ENCODE peak calls at places on chromosomes 1 and 21, in eight cellular contexts. C is HCT116, Z is neural progenitor cell, V is GM23338, B is hepatocyte, X is MM.1S, A is PC-3, Y is SK-N-SH. G is an unnamed sample.

GRCh38 chr1:12697406-12697805 is 18.5 kb upstream of the AADACL3 start:
- DNase-seq in C (no peak), Z (no peak), V (no peak), B (no peak), X (no peak), A (peak; percentile 27), Y (no peak), G (no peak)

GRCh38 chr1:182601416-182601786 is 2.8 kb downstream of the RGS16 start:
- DNase-seq in C (peak; percentile 69), Z (peak; percentile 94), V (peak; percentile 96), B (peak; percentile 91), X (peak; percentile 91), A (peak; percentile 68), Y (peak; percentile 81), G (peak; percentile 92)

GRCh38 chr1:174799136-174799479 is 200.6 kb upstream of the CACYBP start:
- DNase-seq in C (no peak), Z (no peak), V (no peak), B (no peak), X (no peak), A (no peak), Y (no peak), G (no peak)

GRCh38 chr1:6960291-6960758 is 175.1 kb downstream of the CAMTA1 start:
- DNase-seq in C (no peak), Z (no peak), V (no peak), B (peak; percentile 38), X (no peak), A (peak; percentile 96), Y (peak; percentile 58), G (no peak)

GRCh38 chr1:89295187-89295586 is 22.5 kb upstream of the GBP5 start:
- DNase-seq in C (no peak), Z (no peak), V (no peak), B (no peak), X (no peak), A (no peak), Y (no peak), G (no peak)

GRCh38 chr1:231138221-231138620 is 23.6 kb upstream of the TRIM67 start:
- DNase-seq in C (no peak), Z (no peak), V (no peak), B (no peak), X (no peak), A (no peak), Y (no peak), G (no peak)

GRCh38 chr1:233114860-233115259 is 164.4 kb downstream of the NTPCR start:
- DNase-seq in C (no peak), Z (no peak), V (no peak), B (no peak), X (no peak), A (no peak), Y (no peak), G (no peak)

GRCh38 chr1:54284781-54285563 is 85.0 kb downstream of the MRPL37 start:
- DNase-seq in C (no peak), Z (no peak), V (no peak), B (no peak), X (no peak), A (no peak), Y (no peak), G (no peak)

GRCh38 chr1:15578921-15579682 is 5.7 kb downstream of the AGMAT start:
- DNase-seq in C (no peak), Z (no peak), V (no peak), B (no peak), X (peak; percentile 38), A (no peak), Y (no peak), G (peak; percentile 66)

GRCh38 chr1:11176081-11176706 is 13.0 kb upstream of the ANGPTL7 start:
- DNase-seq in C (no peak), Z (no peak), V (no peak), B (no peak), X (no peak), A (no peak), Y (no peak), G (no peak)

GRCh38 chr1:17167783-17168479 is 37.0 kb upstream of the PADI1 start:
- DNase-seq in C (no peak), Z (no peak), V (no peak), B (no peak), X (no peak), A (peak; percentile 88), Y (no peak), G (no peak)

GRCh38 chr1:42723511-42723910 is 16.5 kb downstream of the CLDN19 start:
- DNase-seq in C (no peak), Z (no peak), V (no peak), B (no peak), X (no peak), A (no peak), Y (no peak), G (no peak)

GRCh38 chr1:14980801-14981200 is 172.7 kb upstream of the TMEM51 start:
- DNase-seq in C (no peak), Z (peak; percentile 36), V (no peak), B (no peak), X (no peak), A (no peak), Y (no peak), G (no peak)

GRCh38 chr1:31564606-31564989 is 11.7 kb upstream of the TINAGL1 start:
- DNase-seq in C (no peak), Z (no peak), V (no peak), B (no peak), X (no peak), A (no peak), Y (no peak), G (no peak)

GRCh38 chr1:234540404-234540762 is 61.4 kb upstream of the TARBP1 start:
- DNase-seq in C (no peak), Z (no peak), V (no peak), B (no peak), X (no peak), A (no peak), Y (no peak), G (no peak)

GRCh38 chr1:193070942-193071341 is 11.5 kb downstream of the RO60 start:
- DNase-seq in C (no peak), Z (no peak), V (peak; percentile 20), B (no peak), X (peak; percentile 56), A (no peak), Y (no peak), G (peak; percentile 15)

GRCh38 chr1:68346192-68346808 is 103.5 kb downstream of the RPE65 start:
- DNase-seq in C (peak; percentile 45), Z (peak; percentile 33), V (peak; percentile 50), B (peak; percentile 13), X (peak; percentile 27), A (peak; percentile 58), Y (peak; percentile 19), G (peak; percentile 29)

GRCh38 chr1:93801471-93801870 is 77.5 kb downstream of the DNTTIP2 start:
- DNase-seq in C (no peak), Z (no peak), V (no peak), B (no peak), X (no peak), A (no peak), Y (no peak), G (no peak)

GRCh38 chr1:46983416-46983815 is 40.1 kb upstream of the CYP4X1 start:
- DNase-seq in C (no peak), Z (peak; percentile 37), V (peak; percentile 50), B (no peak), X (no peak), A (no peak), Y (no peak), G (no peak)

GRCh38 chr1:87449348-87449963 is 120.8 kb downstream of the LMO4 start:
- DNase-seq in C (no peak), Z (no peak), V (no peak), B (peak; percentile 22), X (peak; percentile 87), A (peak; percentile 30), Y (no peak), G (peak; percentile 47)

GRCh38 chr1:974687-975328 is 7.1 kb downstream of the PERM1 start:
- DNase-seq in C (no peak), Z (no peak), V (no peak), B (no peak), X (no peak), A (no peak), Y (no peak), G (no peak)

GRCh38 chr1:17485280-17485679 is 45.8 kb upstream of the RCC2 start:
- DNase-seq in C (no peak), Z (peak; percentile 27), V (peak; percentile 77), B (no peak), X (peak; percentile 37), A (peak; percentile 50), Y (no peak), G (peak; percentile 13)

DNA sequence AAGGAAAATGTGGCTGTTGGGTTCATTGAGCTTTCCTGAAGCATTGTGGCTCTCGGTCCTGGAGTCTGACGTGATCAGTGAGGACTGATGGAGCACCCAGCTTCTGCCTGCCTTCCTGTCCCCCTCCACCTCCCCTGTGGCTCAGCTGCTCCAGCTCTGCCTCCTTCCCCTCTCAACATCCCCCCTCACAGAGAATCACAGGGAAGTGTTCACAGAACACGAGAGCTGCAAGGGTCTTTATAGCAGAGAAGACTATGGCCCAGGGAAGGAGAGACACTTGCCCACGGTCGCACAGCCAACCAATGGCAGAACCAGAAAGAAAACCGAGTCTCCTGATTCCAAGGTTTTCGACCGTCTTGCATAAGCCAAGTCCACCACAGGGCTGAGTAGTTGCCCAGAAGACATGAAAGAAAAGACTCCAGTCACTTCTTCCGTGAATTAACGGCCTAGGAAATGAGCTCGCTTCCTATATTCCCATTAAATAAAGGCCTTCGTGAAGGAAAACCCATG is 2.3 kb upstream of the MYOC start:
- DNase-seq in C (no peak), Z (no peak), V (no peak), B (no peak), X (no peak), A (no peak), Y (no peak), G (no peak)
- H3K27ac ChIP-seq in C (no peak overlapping the region), Z (no peak overlapping the region), V (no peak overlapping the region), B (peak overlapping the region; percentile 87), X (no peak overlapping the region), A (no peak overlapping the region), Y (no peak overlapping the region), G (no peak overlapping the region)

GRCh38 chr1:162590101-162590500 is 28.6 kb downstream of the UAP1 start:
- DNase-seq in C (no peak), Z (no peak), V (no peak), B (no peak), X (peak; percentile 71), A (no peak), Y (no peak), G (no peak)
- TF ChIP-seq CTCF in C (no peak), Z (no peak), V (no peak), B (no peak), X (no peak), A (no peak), Y (no peak), G (no peak)

GRCh38 chr1:202367200-202367742 is 18.8 kb downstream of the PPP1R12B start:
- DNase-seq in C (no peak), Z (no peak), V (no peak), B (no peak), X (no peak), A (no peak), Y (peak; percentile 23), G (no peak)
- TF ChIP-seq EZH2phosphoT487 in C (no peak), Z (no peak), V (no peak), B (no peak), X (no peak), A (no peak), Y (no peak), G (no peak)

DNA sequence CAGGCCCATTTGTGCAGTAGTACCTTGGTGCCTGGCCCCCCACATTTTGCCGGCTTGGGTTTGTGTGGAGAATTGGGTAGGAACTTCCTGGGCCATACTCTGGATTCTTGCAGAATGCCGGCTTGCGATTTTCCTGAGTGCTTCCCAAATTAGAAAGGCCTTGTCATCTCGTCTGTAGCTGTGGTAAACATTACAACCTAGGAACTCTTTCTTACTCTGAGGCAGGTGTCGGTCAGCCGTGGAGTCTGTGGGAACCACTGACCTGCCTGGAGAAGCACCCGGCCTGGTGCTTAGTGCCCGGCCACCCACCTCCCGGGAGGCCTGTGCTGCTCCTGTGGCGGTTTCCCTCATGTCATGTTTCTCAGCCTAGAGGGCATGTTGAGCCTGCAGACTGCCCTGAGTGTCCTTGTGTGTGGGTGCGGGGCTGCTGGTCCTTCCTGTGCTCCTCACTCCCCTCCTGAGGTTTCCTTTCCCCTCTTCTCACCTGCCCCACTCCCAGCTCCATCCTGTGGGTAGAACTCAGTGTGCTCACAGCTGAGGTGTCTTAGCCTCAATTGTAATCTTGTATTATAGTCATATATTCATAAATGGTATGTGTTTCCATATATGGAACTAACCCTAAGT is 64.7 kb downstream of the S100B start:
- DNase-seq in C (no peak), Z (no peak), V (no peak), B (no peak), X (no peak), A (no peak), Y (no peak), G (no peak)
- H3K27ac ChIP-seq in C (no peak overlapping the region), Z (no peak overlapping the region), V (no peak overlapping the region), B (no peak overlapping the region), X (no peak overlapping the region), A (no peak overlapping the region), Y (no peak overlapping the region), G (no peak overlapping the region)